ENCODE peak calls at places on chromosomes 12 and 14, in five cellular contexts. One of them, this sample, is unnamed. For H3K4me1, the result is how much of the 10 kb centered on the place peaks cover.

GRCh38 chr14:73784065-73784987 is 67.3 kb upstream of the PTGR2 start:
- DNase-seq in heart left ventricle: no peak
- DNase-seq in neural progenitor cell: peak
- DNase-seq in upper lobe of left lung: peak
- DNase-seq in fibroblast of lung: peak
- DNase-seq in this sample: no peak

GRCh38 chr12:13277278-13277677 is 80.8 kb downstream of the EMP1 start:
- DNase-seq in neural progenitor cell: no peak
- DNase-seq in fibroblast of lung: no peak
- DNase-seq in upper lobe of left lung: no peak
- DNase-seq in heart left ventricle: no peak
- DNase-seq in this sample: no peak

GRCh38 chr12:97222391-97222790 is 240.2 kb upstream of the RMST start:
- DNase-seq in neural progenitor cell: no peak
- DNase-seq in upper lobe of left lung: no peak
- DNase-seq in heart left ventricle: no peak
- DNase-seq in fibroblast of lung: no peak
- DNase-seq in this sample: no peak

GRCh38 chr12:13250416-13250815 is 53.9 kb downstream of the EMP1 start:
- DNase-seq in upper lobe of left lung: no peak
- DNase-seq in neural progenitor cell: no peak
- DNase-seq in heart left ventricle: no peak
- DNase-seq in fibroblast of lung: no peak
- DNase-seq in this sample: no peak

GRCh38 chr12:14216405-14217294 is 148.8 kb upstream of the ATF7IP start:
- DNase-seq in heart left ventricle: no peak
- DNase-seq in fibroblast of lung: peak
- DNase-seq in upper lobe of left lung: no peak
- DNase-seq in neural progenitor cell: no peak
- DNase-seq in this sample: no peak

GRCh38 chr14:100547633-100548294 is 39.5 kb downstream of the BEGAIN start:
- DNase-seq in heart left ventricle: peak
- DNase-seq in upper lobe of left lung: peak
- DNase-seq in fibroblast of lung: peak
- DNase-seq in neural progenitor cell: no peak
- DNase-seq in this sample: no peak

GRCh38 chr12:14365294-14366210 is at the start of gene ATF7IP:
- DNase-seq in heart left ventricle: peak
- DNase-seq in neural progenitor cell: peak
- DNase-seq in upper lobe of left lung: peak
- DNase-seq in fibroblast of lung: peak
- DNase-seq in this sample: peak

GRCh38 chr12:44847403-44847802 is 28.7 kb downstream of the NELL2 start:
- DNase-seq in heart left ventricle: no peak
- DNase-seq in neural progenitor cell: no peak
- DNase-seq in upper lobe of left lung: no peak
- DNase-seq in fibroblast of lung: no peak
- DNase-seq in this sample: no peak

GRCh38 chr14:32667287-32667686 is 271.4 kb upstream of the NPAS3 start:
- DNase-seq in fibroblast of lung: no peak
- DNase-seq in upper lobe of left lung: no peak
- DNase-seq in neural progenitor cell: no peak
- DNase-seq in heart left ventricle: no peak
- DNase-seq in this sample: no peak

GRCh38 chr12:79886917-79887519 is 47.9 kb downstream of the PPP1R12A start:
- DNase-seq in neural progenitor cell: peak
- DNase-seq in fibroblast of lung: peak
- DNase-seq in upper lobe of left lung: no peak
- DNase-seq in heart left ventricle: no peak
- DNase-seq in this sample: no peak

GRCh38 chr14:93114713-93115068 is 1.0 kb downstream of the ITPK1 start:
- DNase-seq in heart left ventricle: peak
- DNase-seq in fibroblast of lung: no peak
- DNase-seq in upper lobe of left lung: peak
- DNase-seq in neural progenitor cell: peak
- DNase-seq in this sample: peak

GRCh38 chr12:128795530-128796361 is 28.0 kb downstream of the SLC15A4 start:
- DNase-seq in neural progenitor cell: no peak
- DNase-seq in heart left ventricle: peak
- DNase-seq in upper lobe of left lung: no peak
- DNase-seq in fibroblast of lung: no peak
- DNase-seq in this sample: no peak

GRCh38 chr12:113825705-113826104 is 140.4 kb downstream of the RBM19 start:
- DNase-seq in fibroblast of lung: no peak
- DNase-seq in neural progenitor cell: peak
- DNase-seq in upper lobe of left lung: no peak
- DNase-seq in heart left ventricle: no peak
- DNase-seq in this sample: no peak

GRCh38 chr14:94656043-94656442 is 43.9 kb downstream of the SERPINA3 start:
- DNase-seq in neural progenitor cell: no peak
- DNase-seq in upper lobe of left lung: no peak
- DNase-seq in heart left ventricle: no peak
- DNase-seq in fibroblast of lung: no peak
- DNase-seq in this sample: no peak

GRCh38 chr12:90510948-90511347 is 444.0 kb downstream of the CCER1 start:
- DNase-seq in heart left ventricle: no peak
- DNase-seq in upper lobe of left lung: no peak
- DNase-seq in neural progenitor cell: no peak
- DNase-seq in fibroblast of lung: peak
- DNase-seq in this sample: no peak

GRCh38 chr12:132608231-132609171 is 1.9 kb downstream of the LRCOL1 start:
- DNase-seq in upper lobe of left lung: no peak
- DNase-seq in neural progenitor cell: peak
- DNase-seq in fibroblast of lung: peak
- DNase-seq in heart left ventricle: no peak
- DNase-seq in this sample: no peak

GRCh38 chr14:36452850-36453249 is 67.2 kb downstream of the NKX2-1 start:
- DNase-seq in fibroblast of lung: no peak
- DNase-seq in heart left ventricle: no peak
- DNase-seq in neural progenitor cell: peak
- DNase-seq in upper lobe of left lung: no peak
- DNase-seq in this sample: no peak

GRCh38 chr12:121283841-121284240 is 12.7 kb downstream of the CAMKK2 start:
- DNase-seq in upper lobe of left lung: no peak
- DNase-seq in heart left ventricle: no peak
- DNase-seq in neural progenitor cell: no peak
- DNase-seq in fibroblast of lung: no peak
- DNase-seq in this sample: no peak

GRCh38 chr12:1093166-1093751 is 102.2 kb downstream of the ERC1 start:
- DNase-seq in fibroblast of lung: peak
- DNase-seq in upper lobe of left lung: no peak
- DNase-seq in heart left ventricle: no peak
- DNase-seq in neural progenitor cell: peak
- DNase-seq in this sample: peak

GRCh38 chr14:50832935-50833607 is 2.1 kb upstream of the NIN start:
- DNase-seq in fibroblast of lung: no peak
- DNase-seq in heart left ventricle: no peak
- DNase-seq in neural progenitor cell: no peak
- DNase-seq in upper lobe of left lung: no peak
- DNase-seq in this sample: no peak

GRCh38 chr14:68786491-68787234 is 6.2 kb downstream of the ZFP36L1 start:
- DNase-seq in fibroblast of lung: peak
- DNase-seq in upper lobe of left lung: no peak
- DNase-seq in neural progenitor cell: peak
- DNase-seq in heart left ventricle: no peak
- DNase-seq in this sample: no peak

GRCh38 chr12:80937391-80938238 is at the start of gene LIN7A:
- DNase-seq in upper lobe of left lung: peak
- DNase-seq in fibroblast of lung: peak
- DNase-seq in neural progenitor cell: peak
- DNase-seq in heart left ventricle: peak
- DNase-seq in this sample: peak

GRCh38 chr14:71354801-71355200 is 447.5 kb downstream of the PCNX1 start:
- DNase-seq in fibroblast of lung: peak
- DNase-seq in neural progenitor cell: peak
- DNase-seq in upper lobe of left lung: no peak
- DNase-seq in heart left ventricle: no peak
- DNase-seq in this sample: no peak

GRCh38 chr12:7059780-7060179 is 738 bp upstream of the C1S start:
- DNase-seq in heart left ventricle: no peak
- DNase-seq in upper lobe of left lung: no peak
- DNase-seq in fibroblast of lung: no peak
- DNase-seq in neural progenitor cell: no peak
- DNase-seq in this sample: no peak

GRCh38 chr12:7061138-7061537 is 620 bp downstream of the C1S start:
- DNase-seq in upper lobe of left lung: no peak
- DNase-seq in heart left ventricle: no peak
- DNase-seq in neural progenitor cell: no peak
- DNase-seq in fibroblast of lung: no peak
- DNase-seq in this sample: no peak

GRCh38 chr12:7061596-7061995 is 1.1 kb downstream of the C1S start:
- DNase-seq in neural progenitor cell: no peak
- DNase-seq in fibroblast of lung: no peak
- DNase-seq in upper lobe of left lung: no peak
- DNase-seq in heart left ventricle: no peak
- DNase-seq in this sample: no peak

GRCh38 chr12:7058850-7059249 is 1.7 kb upstream of the C1S start:
- DNase-seq in upper lobe of left lung: no peak
- DNase-seq in heart left ventricle: no peak
- DNase-seq in neural progenitor cell: no peak
- DNase-seq in fibroblast of lung: no peak
- DNase-seq in this sample: no peak

DNA sequence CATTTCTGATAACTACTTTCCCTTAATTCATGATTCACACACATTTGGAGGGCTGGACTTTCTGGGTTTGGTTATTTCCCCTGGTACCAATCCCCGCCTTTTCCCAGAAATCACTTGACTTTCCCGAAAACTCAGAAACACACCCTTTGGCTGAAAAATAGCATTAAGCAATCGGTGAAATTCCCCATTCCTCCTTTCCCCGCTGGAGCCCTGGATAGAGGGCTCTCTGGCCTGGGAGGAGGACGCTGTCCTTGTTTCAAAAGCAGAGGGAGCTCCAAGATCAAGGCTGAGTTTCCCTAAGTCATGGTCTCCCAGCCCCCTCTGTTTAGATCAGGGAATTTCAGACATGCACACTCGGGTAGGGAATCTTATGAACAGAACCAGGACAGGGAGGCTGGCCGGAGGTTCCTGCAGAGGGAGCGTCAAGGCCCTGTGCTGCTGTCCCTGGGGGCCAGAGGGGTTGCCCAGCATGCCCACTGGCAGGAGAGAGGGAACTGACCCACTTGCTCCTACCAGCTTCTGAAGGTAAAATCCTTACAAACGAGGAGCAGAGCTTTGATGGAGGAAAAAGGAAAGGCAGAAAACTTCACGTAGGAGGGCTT is at the start of gene C1S:
- DNase-seq in neural progenitor cell: peak
- DNase-seq in heart left ventricle: peak
- DNase-seq in upper lobe of left lung: peak
- DNase-seq in fibroblast of lung: peak
- DNase-seq in this sample: peak
- H3K4me3 ChIP-seq in neural progenitor cell: no peak
- H3K4me3 ChIP-seq in heart left ventricle: peak
- H3K4me3 ChIP-seq in upper lobe of left lung: peak
- H3K4me3 ChIP-seq in fibroblast of lung: peak
- H3K4me3 ChIP-seq in this sample: no peak

GRCh38 chr12:49511410-49511809 is 27.4 kb upstream of the KCNH3 start:
- DNase-seq in fibroblast of lung: no peak
- DNase-seq in heart left ventricle: no peak
- DNase-seq in neural progenitor cell: no peak
- DNase-seq in upper lobe of left lung: no peak
- DNase-seq in this sample: no peak
- H3K4me1 ChIP-seq in fibroblast of lung: under half
- H3K4me1 ChIP-seq in heart left ventricle: under half
- H3K4me1 ChIP-seq in neural progenitor cell: under half
- H3K4me1 ChIP-seq in upper lobe of left lung: under half
- H3K4me1 ChIP-seq in this sample: under half

GRCh38 chr14:22479781-22480464 is 109.1 kb downstream of the DAD1 start:
- DNase-seq in fibroblast of lung: no peak
- DNase-seq in neural progenitor cell: no peak
- DNase-seq in upper lobe of left lung: no peak
- DNase-seq in heart left ventricle: no peak
- DNase-seq in this sample: peak

GRCh38 chr14:22477569-22478194 is 111.3 kb downstream of the DAD1 start:
- DNase-seq in neural progenitor cell: no peak
- DNase-seq in heart left ventricle: no peak
- DNase-seq in fibroblast of lung: no peak
- DNase-seq in upper lobe of left lung: no peak
- DNase-seq in this sample: no peak

GRCh38 chr14:22478247-22478646 is 110.8 kb downstream of the DAD1 start:
- DNase-seq in upper lobe of left lung: no peak
- DNase-seq in neural progenitor cell: no peak
- DNase-seq in heart left ventricle: no peak
- DNase-seq in fibroblast of lung: no peak
- DNase-seq in this sample: peak

GRCh38 chr14:22479132-22479531 is 109.9 kb downstream of the DAD1 start:
- DNase-seq in fibroblast of lung: no peak
- DNase-seq in heart left ventricle: no peak
- DNase-seq in upper lobe of left lung: no peak
- DNase-seq in neural progenitor cell: no peak
- DNase-seq in this sample: peak

GRCh38 chr14:22478670-22479069 is 110.4 kb downstream of the DAD1 start:
- DNase-seq in heart left ventricle: peak
- DNase-seq in upper lobe of left lung: no peak
- DNase-seq in neural progenitor cell: no peak
- DNase-seq in fibroblast of lung: peak
- DNase-seq in this sample: peak
- H3K4me3 ChIP-seq in heart left ventricle: no peak
- H3K4me3 ChIP-seq in upper lobe of left lung: no peak
- H3K4me3 ChIP-seq in neural progenitor cell: no peak
- H3K4me3 ChIP-seq in fibroblast of lung: no peak
- H3K4me3 ChIP-seq in this sample: no peak

DNA sequence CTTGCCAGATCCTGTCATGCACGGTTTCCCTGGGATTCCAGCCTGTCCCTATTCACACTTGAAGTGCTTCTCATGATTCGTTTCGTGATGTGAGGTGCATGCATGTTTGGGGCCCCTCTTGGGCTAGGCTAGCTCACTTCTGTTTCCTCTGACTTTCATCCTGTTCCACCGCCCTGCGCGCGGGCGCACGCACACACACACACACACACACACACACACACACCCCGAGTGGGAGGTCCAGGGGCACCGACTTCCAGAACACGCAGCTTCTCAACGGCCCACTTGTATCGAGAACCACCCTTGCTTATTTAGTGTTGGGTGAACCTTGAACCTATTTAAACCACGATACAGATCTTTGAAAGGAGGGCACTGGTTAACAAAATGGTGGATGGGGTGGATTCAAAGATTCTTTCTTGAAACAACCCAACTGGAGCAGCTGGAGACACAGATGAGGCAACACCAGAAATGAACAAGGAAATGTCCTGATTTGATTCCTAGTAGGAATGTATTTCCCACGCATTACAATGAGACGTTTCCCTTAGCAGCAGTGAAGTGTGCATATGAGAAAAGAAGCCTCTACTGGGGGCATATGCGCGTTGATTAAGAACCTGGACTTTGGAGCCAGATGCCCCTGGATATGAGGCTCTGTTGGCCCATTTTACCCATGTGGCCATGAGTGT is 16.3 kb downstream of the ELK3 start:
- DNase-seq in heart left ventricle: no peak
- DNase-seq in fibroblast of lung: no peak
- DNase-seq in neural progenitor cell: no peak
- DNase-seq in upper lobe of left lung: no peak
- DNase-seq in this sample: no peak
- H3K4me1 ChIP-seq in heart left ventricle: half or more
- H3K4me1 ChIP-seq in fibroblast of lung: under half
- H3K4me1 ChIP-seq in neural progenitor cell: under half
- H3K4me1 ChIP-seq in upper lobe of left lung: half or more
- H3K4me1 ChIP-seq in this sample: under half